ENCODE peak calls at places on chromosome 13, in six cellular contexts. Y, L, B, E, S and D are unnamed samples.
A peak's percentile ranks its signal among the peaks of the same experiment; 100 is the strongest.

GRCh38 chr13:50726164-50726563 is 117.3 kb downstream of the DLEU7 start:
- DNase-seq in L (no peak), B (no peak), Y (no peak), S (no peak), E (no peak), D (no peak)

GRCh38 chr13:77397636-77398035 is 70.7 kb upstream of the MYCBP2 start:
- DNase-seq in L (no peak), E (no peak), B (no peak), S (no peak), Y (no peak), D (no peak)

GRCh38 chr13:51370116-51370515 is 30.6 kb downstream of the SERPINE3 start:
- DNase-seq in Y (no peak), B (no peak), E (no peak), L (no peak), S (no peak), D (no peak)

GRCh38 chr13:20127563-20128458 is 33.0 kb downstream of the GJA3 start:
- DNase-seq in L (no peak), B (peak; percentile 25), E (peak; percentile 52), S (peak; percentile 65), Y (peak; percentile 39), D (no peak)

GRCh38 chr13:46062190-46062589 is 9.6 kb upstream of the ZC3H13 start:
- DNase-seq in L (no peak), E (no peak), B (no peak), S (no peak), Y (no peak), D (no peak)

GRCh38 chr13:37616131-37616530 is 17.6 kb upstream of the POSTN start:
- DNase-seq in E (no peak), Y (no peak), B (no peak), L (no peak), S (no peak), D (no peak)

GRCh38 chr13:40777166-40777956 is 6.4 kb upstream of the MRPS31 start:
- DNase-seq in Y (peak; percentile 66), E (peak; percentile 79), B (no peak), L (no peak), S (peak; percentile 46), D (no peak)

GRCh38 chr13:45206340-45206739 is 5.5 kb upstream of the KCTD4 start:
- DNase-seq in B (no peak), L (no peak), Y (no peak), E (peak; percentile 14), S (peak; percentile 23), D (no peak)

GRCh38 chr13:26719356-26719945 is 41.1 kb downstream of the GPR12 start:
- DNase-seq in S (no peak), Y (no peak), L (no peak), B (no peak), E (no peak), D (no peak)

GRCh38 chr13:83221256-83221655 is 661.0 kb downstream of the SLITRK1 start:
- DNase-seq in B (no peak), S (no peak), Y (no peak), E (no peak), L (no peak), D (no peak)

GRCh38 chr13:112647256-112647655 is 42.6 kb upstream of the ATP11A start:
- DNase-seq in B (no peak), S (no peak), E (no peak), Y (no peak), L (no peak), D (no peak)

GRCh38 chr13:80083516-80084085 is 257.3 kb downstream of the SPRY2 start:
- DNase-seq in E (no peak), B (no peak), S (no peak), Y (no peak), L (no peak), D (no peak)

GRCh38 chr13:41603917-41604316 is 146.6 kb downstream of the RGCC start:
- DNase-seq in B (no peak), S (peak; percentile 3), L (no peak), Y (no peak), E (no peak), D (no peak)

GRCh38 chr13:66262330-66262729 is 967.8 kb downstream of the PCDH9 start:
- DNase-seq in Y (no peak), E (no peak), L (no peak), B (no peak), S (no peak), D (no peak)

GRCh38 chr13:106212436-106213010 is 322.9 kb downstream of the EFNB2 start:
- DNase-seq in L (no peak), B (no peak), S (no peak), Y (no peak), E (no peak), D (no peak)

GRCh38 chr13:26377038-26377437 is 123.1 kb downstream of the CDK8 start:
- DNase-seq in L (no peak), B (no peak), S (peak; percentile 4), E (peak; percentile 13), Y (no peak), D (peak; percentile 22)

GRCh38 chr13:105035092-105035491 is 1500.4 kb downstream of the EFNB2 start:
- DNase-seq in S (no peak), Y (no peak), E (no peak), L (no peak), B (no peak), D (no peak)

GRCh38 chr13:96141032-96141431 is 51.1 kb downstream of the HS6ST3 start:
- DNase-seq in Y (no peak), L (no peak), S (no peak), B (no peak), E (no peak), D (no peak)

GRCh38 chr13:24625324-24625723 is 54.9 kb upstream of the ATP12A start:
- DNase-seq in E (peak; percentile 62), S (no peak), B (no peak), Y (peak; percentile 32), L (no peak), D (no peak)

GRCh38 chr13:60654405-60654804 is 257.4 kb downstream of the TDRD3 start:
- DNase-seq in E (peak; percentile 4), B (no peak), Y (no peak), L (no peak), S (no peak), D (no peak)

GRCh38 chr13:112849500-112849899 is 119.5 kb upstream of the MCF2L start:
- DNase-seq in B (no peak), L (no peak), S (no peak), E (peak; percentile 19), Y (no peak), D (no peak)

GRCh38 chr13:89628567-89628966 is 1718.9 kb upstream of the MIR17HG start:
- DNase-seq in B (no peak), L (no peak), E (no peak), S (no peak), Y (no peak), D (no peak)